ENCODE peak calls at places on chromosomes 1 and 21, in seven cellular contexts. K is sigmoid colon, F is mammary epithelial cell, P is left lung, G is prostate gland, Y is uterus, O is left ventricle myocardium inferior. W is an unnamed sample. For H3K4me1, the result is how much of the 10 kb centered on the place peaks cover.

GRCh38 chr1:67144696-67145095 is 9.9 kb upstream of the C1orf141 start:
- DNase-seq in F (no peak), K (no peak), O (no peak), P (no peak), Y (no peak), G (no peak), W (no peak)

GRCh38 chr1:73564294-73564693 is 633.7 kb downstream of the LRRIQ3 start:
- DNase-seq in Y (no peak), P (no peak), O (no peak), G (no peak), K (no peak), F (peak), W (no peak)

GRCh38 chr1:228667224-228667623 is 68.1 kb upstream of the RHOU start:
- DNase-seq in Y (no peak), F (no peak), O (no peak), G (no peak), K (no peak), P (no peak), W (no peak)

GRCh38 chr21:34807146-34807880 is 138.5 kb downstream of the CLIC6 start:
- DNase-seq in Y (no peak), G (no peak), P (no peak), F (peak), K (no peak), O (no peak), W (no peak)

GRCh38 chr1:64502924-64503323 is 33.0 kb downstream of the CACHD1 start:
- DNase-seq in K (no peak), P (no peak), G (no peak), Y (no peak), O (no peak), F (no peak), W (no peak)

GRCh38 chr1:16032388-16033100 is 10.7 kb downstream of the CLCNKA start:
- DNase-seq in G (peak), K (peak), Y (peak), O (peak), P (peak), F (peak), W (peak)

GRCh38 chr1:58881471-58881994 is 97.7 kb upstream of the JUN start:
- DNase-seq in F (peak), K (peak), O (no peak), P (no peak), G (no peak), Y (peak), W (no peak)

GRCh38 chr1:162661336-162661735 is 29.1 kb downstream of the DDR2 start:
- DNase-seq in G (no peak), O (no peak), K (no peak), P (no peak), Y (no peak), F (no peak), W (no peak)

GRCh38 chr1:26387447-26387846 is 14.9 kb upstream of the ZNF683 start:
- DNase-seq in G (no peak), O (no peak), Y (no peak), P (no peak), K (no peak), F (peak), W (no peak)

GRCh38 chr1:186793582-186793927 is 35.2 kb upstream of the PLA2G4A start:
- DNase-seq in G (no peak), P (no peak), Y (no peak), F (no peak), O (no peak), K (no peak), W (no peak)

GRCh38 chr1:111776397-111776796 is 20.7 kb downstream of the DDX20 start:
- DNase-seq in F (no peak), O (no peak), Y (no peak), K (no peak), P (no peak), G (no peak), W (no peak)

GRCh38 chr1:8956461-8957349 is 11.0 kb downstream of the CA6 start:
- DNase-seq in F (no peak), O (no peak), P (no peak), Y (no peak), K (no peak), G (no peak), W (no peak)
- H3K4me1 ChIP-seq in F (under half), O (under half), P (under half), Y (under half), K (under half), G (under half), W (under half)

DNA sequence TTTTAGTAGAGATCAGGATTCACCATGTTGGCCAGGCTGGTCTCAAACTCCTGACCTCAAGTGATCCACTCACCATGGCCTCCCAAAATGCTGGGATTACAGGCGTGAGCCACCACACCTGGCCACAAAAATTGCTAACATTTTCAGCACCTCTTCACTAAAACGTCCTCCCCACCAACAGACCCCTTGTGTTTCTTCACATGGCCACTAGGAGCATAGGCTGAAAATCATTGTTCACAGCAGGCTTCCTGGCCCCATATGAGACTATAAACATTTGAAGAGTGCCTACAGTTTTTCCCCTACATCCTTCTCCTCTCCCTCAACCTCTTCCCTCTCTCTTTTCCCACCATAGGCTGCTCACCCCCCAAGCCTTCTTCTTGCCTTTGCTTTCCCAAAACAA is 28.0 kb upstream of the SFPQ start:
- DNase-seq in G (no peak), O (no peak), P (no peak), K (no peak), Y (no peak), F (no peak), W (no peak)
- TF ChIP-seq CTCF in G (no peak), O (peak), P (no peak), K (no peak), Y (no peak), F (peak), W (no peak)

DNA sequence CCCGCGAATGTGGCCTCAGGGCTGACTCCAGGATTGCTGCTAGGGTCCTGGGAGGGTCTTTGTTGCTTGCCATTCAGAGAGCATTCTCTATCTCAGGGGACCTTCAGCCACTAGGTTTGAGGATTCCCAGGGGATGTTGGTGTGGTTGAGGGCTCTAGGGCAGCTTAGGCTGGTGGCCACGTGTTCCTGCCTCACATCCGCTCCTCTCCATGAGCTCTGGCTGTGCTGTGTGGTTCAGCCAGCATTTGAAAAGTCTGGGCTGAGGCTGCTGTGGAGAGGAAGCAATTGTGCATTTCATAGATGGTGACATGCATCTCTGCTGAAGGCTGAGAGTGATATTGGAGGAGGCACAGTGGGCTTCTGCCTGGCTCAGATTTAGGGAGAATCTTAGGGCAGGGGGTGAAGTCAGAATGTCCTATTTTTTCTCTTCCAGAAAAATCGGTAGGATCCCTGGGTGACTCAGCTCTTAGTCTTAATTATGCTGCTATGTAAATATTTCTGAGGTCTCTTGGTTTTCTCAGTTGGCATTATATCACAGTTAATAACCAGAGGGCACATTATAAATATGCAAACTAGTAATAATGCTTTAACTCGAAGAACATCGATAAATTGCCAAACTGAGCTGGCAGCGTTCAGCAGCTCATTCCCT is 182.3 kb downstream of the CAMTA1 start:
- DNase-seq in F (no peak), P (no peak), G (no peak), O (no peak), Y (no peak), K (no peak), W (no peak)
- H3K4me1 ChIP-seq in F (under half), P (under half), G (under half), O (under half), Y (under half), K (under half), W (under half)

DNA sequence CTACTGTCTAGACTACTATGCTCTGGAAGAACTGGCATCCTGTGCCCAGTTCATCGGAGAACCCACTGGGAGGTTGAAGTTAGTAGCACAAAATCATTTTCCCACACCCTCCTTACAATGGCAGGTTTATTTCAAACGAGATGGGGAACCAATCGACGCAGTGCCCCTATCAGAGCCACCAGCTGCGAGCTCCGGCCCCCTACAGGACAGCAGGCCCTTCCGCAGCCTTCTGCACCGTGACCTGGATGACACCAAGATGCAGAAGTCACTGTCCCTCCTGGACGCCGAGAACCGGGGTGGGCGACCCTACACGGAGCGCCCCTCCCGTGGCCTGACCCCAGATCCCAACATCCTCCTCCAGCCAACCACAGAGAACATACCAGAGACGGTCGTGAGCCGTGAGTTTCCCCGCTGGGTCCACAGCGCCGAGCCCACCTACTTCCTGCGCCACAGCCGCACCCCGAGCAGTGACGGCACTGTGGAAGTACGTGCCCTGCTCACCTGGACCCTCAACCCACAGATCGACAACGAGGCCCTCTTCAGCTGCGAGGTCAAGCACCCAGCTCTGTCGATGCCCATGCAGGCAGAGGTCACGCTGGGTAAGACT is 115.5 kb upstream of the KLHDC7A start:
- DNase-seq in K (no peak), F (no peak), P (no peak), Y (no peak), G (no peak), O (no peak), W (no peak)
- TF ChIP-seq CTCF in K (no peak), F (no peak), P (no peak), Y (no peak), G (no peak), O (no peak), W (no peak)

DNA sequence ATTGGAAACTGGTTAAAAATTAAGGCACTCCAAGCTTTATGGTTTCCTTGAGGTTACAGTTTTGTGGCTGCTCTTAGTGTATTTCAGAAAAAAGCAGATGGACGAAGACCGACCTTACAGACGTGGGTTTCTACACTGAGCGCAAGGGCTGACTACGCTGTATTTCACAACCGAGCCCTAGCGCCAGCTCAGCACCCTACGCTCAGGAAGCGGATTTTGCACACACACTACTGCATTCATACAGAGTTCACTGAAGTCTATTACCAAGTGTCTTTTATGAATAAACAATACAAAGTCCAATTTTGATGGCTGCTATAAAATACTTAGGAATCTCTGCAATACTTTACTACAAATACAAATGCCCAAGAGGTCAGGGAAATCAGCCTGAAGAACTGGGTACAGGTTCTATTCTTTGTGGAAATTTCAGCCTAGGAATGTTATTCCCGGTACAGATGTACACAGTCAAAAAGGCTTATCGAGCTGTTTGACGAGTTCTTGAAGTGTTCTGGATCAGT is 23.8 kb downstream of the PTTG1IP start:
- DNase-seq in K (no peak), P (peak), Y (no peak), O (no peak), F (no peak), G (no peak), W (no peak)
- H3K4me1 ChIP-seq in K (under half), P (under half), Y (under half), O (half or more), F (under half), G (under half), W (under half)

GRCh38 chr1:179105393-179105792 is 23.5 kb downstream of the TOR3A start:
- DNase-seq in G (no peak), P (no peak), Y (no peak), K (no peak), O (no peak), F (peak), W (no peak)
- TF ChIP-seq CTCF in G (no peak), P (peak), Y (peak), K (peak), O (peak), F (peak), W (no peak)

GRCh38 chr1:10513199-10513598 is 38.4 kb downstream of the PEX14 start:
- DNase-seq in F (no peak), Y (no peak), K (no peak), G (no peak), P (no peak), O (no peak), W (peak)
- H3K4me1 ChIP-seq in F (half or more), Y (under half), K (under half), G (under half), P (half or more), O (half or more), W (under half)

GRCh38 chr1:17994046-17994445 is 113.6 kb upstream of the IGSF21 start:
- DNase-seq in O (no peak), G (no peak), P (no peak), F (no peak), Y (no peak), K (no peak), W (no peak)

GRCh38 chr1:17999884-18000283 is 107.7 kb upstream of the IGSF21 start:
- DNase-seq in G (no peak), F (no peak), Y (no peak), P (no peak), O (no peak), K (no peak), W (no peak)

GRCh38 chr1:18001725-18002124 is 105.9 kb upstream of the IGSF21 start:
- DNase-seq in G (no peak), Y (no peak), O (no peak), F (no peak), P (no peak), K (no peak), W (no peak)

GRCh38 chr1:17995480-17995879 is 112.1 kb upstream of the IGSF21 start:
- DNase-seq in Y (no peak), G (no peak), O (no peak), K (no peak), F (no peak), P (no peak), W (no peak)

DNA sequence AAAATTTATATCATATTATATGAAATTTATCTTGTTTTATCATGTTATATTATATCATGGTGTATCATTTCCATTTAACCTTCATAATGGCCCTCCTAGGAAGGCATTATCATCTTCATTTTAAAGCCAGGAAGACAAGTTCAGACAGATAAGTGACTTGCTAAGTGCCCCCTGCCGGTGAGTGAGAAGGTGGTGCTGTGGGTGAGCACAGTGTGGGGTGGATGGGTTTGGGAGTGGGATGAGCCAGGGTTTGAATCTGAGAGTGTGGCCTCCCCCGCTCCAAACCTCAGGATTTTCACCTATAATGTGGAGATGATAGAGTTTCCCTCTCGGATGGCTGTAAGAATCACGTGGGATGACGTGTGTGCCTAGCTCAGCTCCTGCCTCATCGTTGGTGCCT is 108.7 kb upstream of the IGSF21 start:
- DNase-seq in G (no peak), F (no peak), P (no peak), K (no peak), O (no peak), Y (no peak), W (no peak)
- TF ChIP-seq CTCF in G (no peak), F (peak), P (no peak), K (no peak), O (peak), Y (no peak), W (no peak)

W was measured in ascending aorta.